ENCODE peak calls at places on chromosomes 1 and 21, in ten cellular contexts. P is esophagus muscularis mucosa, L is astrocyte of the spinal cord, K is GM23338, Q is upper lobe of left lung, A is Peyer's patch, F is Calu3, O is ovary, V is right lobe of liver, I is astrocyte. T is an unnamed sample.

GRCh38 chr1:110250018-110250417 is 39.9 kb downstream of the KCNC4 start:
- DNase-seq in P (no peak), K (no peak), V (no peak), L (no peak), A (no peak), F (no peak), I (no peak), Q (no peak), O (no peak), T (no peak)

GRCh38 chr1:162366149-162366548 is 10.5 kb downstream of the SPATA46 start:
- DNase-seq in L (no peak), K (no peak), I (no peak), V (no peak), O (no peak), Q (no peak), P (no peak), F (no peak), A (no peak), T (no peak)

GRCh38 chr1:51973587-51974474 is 16.7 kb downstream of the RAB3B start:
- DNase-seq in V (no peak), K (no peak), P (no peak), Q (no peak), F (peak; percentile 25), A (no peak), O (no peak), L (peak; percentile 29), I (peak; percentile 41), T (no peak)

GRCh38 chr21:45414396-45415187 is 9.6 kb downstream of the COL18A1 start:
- DNase-seq in P (no peak), A (no peak), I (no peak), Q (no peak), V (peak; percentile 49), O (peak; percentile 34), F (no peak), K (no peak), L (no peak), T (no peak)

GRCh38 chr1:87089070-87089736 is 174.8 kb downstream of the HS2ST1 start:
- DNase-seq in P (no peak), K (no peak), Q (no peak), F (no peak), O (no peak), V (no peak), A (no peak), I (no peak), L (no peak), T (no peak)

GRCh38 chr1:222252788-222253187 is 295.1 kb downstream of the HHIPL2 start:
- DNase-seq in Q (no peak), I (no peak), L (no peak), A (no peak), V (no peak), K (peak; percentile 27), P (peak; percentile 82), F (no peak), O (no peak), T (no peak)

GRCh38 chr21:10641107-10641506 is 119.7 kb downstream of the TPTE start:
- DNase-seq in K (no peak), A (no peak), I (no peak), O (no peak), F (no peak), V (no peak), Q (no peak), L (no peak), P (no peak), T (no peak)

GRCh38 chr1:233586301-233586700 is 27.6 kb upstream of the KCNK1 start:
- DNase-seq in A (no peak), O (no peak), P (no peak), F (no peak), I (no peak), V (no peak), Q (no peak), L (no peak), K (no peak), T (no peak)

GRCh38 chr1:201859424-201859823 is 29.3 kb upstream of the SHISA4 start:
- DNase-seq in O (no peak), A (no peak), K (no peak), I (no peak), Q (no peak), F (no peak), P (no peak), L (no peak), V (no peak), T (no peak)

GRCh38 chr1:30641557-30642353 is 81.6 kb downstream of the MATN1 start:
- DNase-seq in A (no peak), I (no peak), L (no peak), Q (no peak), F (no peak), K (no peak), O (no peak), P (no peak), V (peak; percentile 30), T (no peak)

GRCh38 chr1:233627823-233628222 is 13.9 kb downstream of the KCNK1 start:
- DNase-seq in I (no peak), O (no peak), Q (no peak), F (no peak), L (no peak), P (no peak), K (no peak), V (no peak), A (no peak), T (no peak)

GRCh38 chr1:59298710-59299346 is 1.9 kb downstream of the FGGY start:
- DNase-seq in K (no peak), I (peak; percentile 66), Q (no peak), L (no peak), V (no peak), P (no peak), O (no peak), A (no peak), F (no peak), T (no peak)

GRCh38 chr1:41475859-41476567 is 8.5 kb downstream of the EDN2 start:
- DNase-seq in K (no peak), I (peak; percentile 67), A (no peak), O (no peak), P (no peak), V (no peak), Q (no peak), L (no peak), F (no peak), T (no peak)

GRCh38 chr1:200625381-200625824 is 4.9 kb upstream of the KIF14 start:
- DNase-seq in P (no peak), F (no peak), O (no peak), Q (no peak), I (peak; percentile 50), K (no peak), A (no peak), V (no peak), L (peak; percentile 37), T (no peak)

GRCh38 chr1:210288106-210288505 is 40.6 kb upstream of the HHAT start:
- DNase-seq in A (no peak), F (no peak), Q (no peak), L (no peak), I (no peak), O (no peak), P (no peak), V (no peak), K (no peak), T (no peak)

DNA sequence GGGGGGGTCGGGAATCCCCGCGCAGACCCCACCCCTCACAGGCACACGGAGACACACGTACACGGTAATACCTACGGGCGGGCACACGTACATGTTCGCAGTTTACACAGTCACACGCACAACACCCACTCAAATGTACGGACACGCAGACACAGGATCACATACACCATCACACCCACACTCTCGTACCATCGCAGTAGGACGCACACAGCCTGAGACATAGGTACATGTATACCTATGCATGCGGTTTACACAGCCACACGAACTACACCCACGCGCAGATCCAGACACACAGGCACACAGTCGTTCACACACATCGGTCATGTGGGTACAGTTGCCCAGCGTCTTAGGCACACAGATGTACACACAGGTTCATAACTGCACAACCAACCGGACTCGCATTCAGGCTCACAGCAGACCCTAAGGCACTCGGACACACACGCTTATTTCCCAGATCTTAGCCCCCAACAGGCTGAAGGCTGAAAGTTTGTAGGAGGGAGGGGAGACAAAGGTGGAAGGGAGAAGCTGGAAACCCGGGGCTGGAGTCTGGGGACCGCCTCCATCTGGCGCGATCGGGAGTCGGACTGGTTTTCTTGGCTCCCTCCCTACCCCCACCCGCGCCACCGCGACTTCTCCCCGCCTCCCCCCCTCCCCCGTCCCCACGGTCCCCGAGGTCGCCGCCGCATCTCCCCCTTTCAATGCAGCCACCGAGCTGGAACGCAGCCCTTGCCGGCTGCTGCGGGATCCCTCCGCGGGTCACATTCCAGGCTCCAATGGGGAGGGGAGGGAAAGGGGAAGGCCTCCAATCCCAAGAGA is 51.9 kb upstream of the SYNC start:
- DNase-seq in I (peak; percentile 51), O (peak; percentile 59), P (no peak), L (no peak), Q (no peak), V (no peak), K (peak; percentile 95), F (peak; percentile 54), A (no peak), T (no peak)
- TF ChIP-seq CTCF in I (no peak), O (no peak), P (no peak), L (no peak), Q (no peak), V (no peak), K (no peak), F (peak; percentile 13), A (no peak), T (no peak)

DNA sequence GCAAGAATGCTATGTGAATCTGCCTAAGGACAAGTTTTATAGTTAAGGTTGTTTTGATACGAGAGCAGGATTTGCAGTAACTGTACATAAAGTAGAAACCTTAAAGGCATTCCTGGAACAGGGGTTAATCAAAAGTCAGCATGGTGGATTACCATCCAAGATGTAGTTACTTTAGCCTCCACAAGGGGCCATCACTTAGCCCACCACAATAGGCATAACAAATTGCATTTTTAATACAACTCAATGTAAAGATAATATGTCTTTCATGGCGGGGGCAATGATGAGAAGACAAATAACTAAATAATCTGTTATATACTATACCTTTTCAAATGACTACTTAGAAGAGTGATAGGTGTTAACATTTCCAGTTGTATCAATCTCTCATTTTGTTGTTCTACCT is 611.2 kb upstream of the ADGRL4 start:
- DNase-seq in F (no peak), A (no peak), V (no peak), P (no peak), K (peak; percentile 31), I (no peak), Q (no peak), L (no peak), O (no peak), T (no peak)
- TF ChIP-seq CTCF in F (no peak), A (no peak), V (peak; percentile 23), P (peak; percentile 6), K (peak; percentile 47), I (peak; percentile 16), Q (no peak), L (peak; percentile 32), O (no peak), T (no peak)

DNA sequence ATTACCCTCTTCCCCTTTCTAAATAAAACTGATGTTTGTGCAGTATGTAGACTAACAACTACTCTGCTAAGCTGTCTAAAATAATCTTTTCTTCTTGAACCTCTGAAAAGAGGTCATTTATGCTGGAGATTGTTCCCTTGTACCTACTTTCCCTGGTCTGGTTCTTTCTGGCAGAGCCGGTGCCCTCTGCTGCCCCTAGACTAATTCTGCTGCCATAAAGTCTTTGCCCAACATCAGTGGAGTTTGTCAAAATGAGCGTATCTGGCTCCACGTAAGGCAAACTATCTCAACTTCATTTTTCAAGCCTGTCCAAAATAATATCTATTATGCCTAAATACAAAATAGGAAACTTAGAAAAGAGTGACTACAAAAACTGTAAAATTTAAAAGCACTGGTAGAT is 30.9 kb upstream of the ANGPTL7 start:
- DNase-seq in A (no peak), V (no peak), L (no peak), I (no peak), F (no peak), O (no peak), K (no peak), P (no peak), Q (no peak), T (no peak)
- TF ChIP-seq CTCF in A (no peak), V (no peak), L (peak; percentile 6), I (no peak), F (no peak), O (no peak), K (no peak), P (no peak), Q (no peak), T (no peak)

GRCh38 chr1:115546846-115547245 is 94.9 kb upstream of the VANGL1 start:
- DNase-seq in V (no peak), Q (no peak), P (no peak), K (no peak), I (no peak), L (no peak), A (no peak), F (no peak), O (no peak), T (no peak)
- TF ChIP-seq CTCF in V (no peak), Q (no peak), P (no peak), K (no peak), I (no peak), L (no peak), A (no peak), F (no peak), O (no peak), T (no peak)